ENCODE peak calls at places on chromosomes 5 and 9, in eight cellular contexts. W, R, L, U, Q, F, M and G are unnamed samples.
A peak's percentile ranks its signal among the peaks of the same experiment; 100 is the strongest.

GRCh38 chr9:124675261-124676158 is 95.6 kb downstream of the NR6A1 start:
- DNase-seq in F (no peak), Q (peak; percentile 34), U (no peak), R (no peak), W (no peak), M (no peak), L (no peak), G (peak; percentile 12)

GRCh38 chr5:98796197-98796972 is 22.9 kb downstream of the RGMB start:
- DNase-seq in M (peak; percentile 56), W (peak; percentile 31), F (no peak), Q (peak; percentile 66), R (peak; percentile 90), U (peak; percentile 56), L (peak; percentile 69), G (peak; percentile 77)

GRCh38 chr5:125719681-125720676 is 703.2 kb upstream of the GRAMD2B start:
- DNase-seq in M (peak; percentile 37), R (no peak), Q (no peak), L (no peak), F (no peak), W (no peak), U (no peak), G (no peak)

GRCh38 chr5:139637438-139638089 is 10.6 kb upstream of the CXXC5 start:
- DNase-seq in R (peak; percentile 78), F (no peak), W (peak; percentile 82), L (peak; percentile 88), M (peak; percentile 75), U (no peak), Q (peak; percentile 84), G (peak; percentile 93)

GRCh38 chr5:171272996-171273970 is 35.8 kb upstream of the TLX3 start:
- DNase-seq in L (peak; percentile 41), W (no peak), U (no peak), R (peak; percentile 60), Q (peak; percentile 6), F (no peak), M (no peak), G (peak; percentile 59)

GRCh38 chr9:4985376-4986266 is 549 bp downstream of the JAK2 start:
- DNase-seq in F (no peak), W (peak; percentile 49), M (peak; percentile 15), U (peak; percentile 19), R (peak; percentile 49), L (peak; percentile 18), Q (peak; percentile 75), G (peak; percentile 100)

GRCh38 chr9:136662326-136662655 is 425 bp upstream of the EGFL7 start:
- DNase-seq in L (no peak), R (no peak), F (no peak), W (no peak), M (no peak), U (no peak), Q (no peak), G (no peak)

GRCh38 chr9:13171261-13171660 is 108.2 kb downstream of the MPDZ start:
- DNase-seq in L (no peak), Q (no peak), F (no peak), W (no peak), M (no peak), R (no peak), U (no peak), G (peak; percentile 87)

GRCh38 chr5:170113517-170113891 is 7.8 kb downstream of the FOXI1 start:
- DNase-seq in Q (peak; percentile 48), M (no peak), L (no peak), R (no peak), W (no peak), U (no peak), F (no peak), G (peak; percentile 33)

GRCh38 chr5:81579525-81579924 is 171.4 kb downstream of the SSBP2 start:
- DNase-seq in F (no peak), L (no peak), R (no peak), Q (peak; percentile 67), M (no peak), U (no peak), W (no peak), G (peak; percentile 68)

GRCh38 chr5:55988979-55989612 is 5.7 kb downstream of the IL6ST start:
- DNase-seq in R (no peak), F (no peak), L (no peak), W (no peak), M (no peak), U (no peak), Q (no peak), G (no peak)

GRCh38 chr9:89378541-89378940 is 60.2 kb downstream of the SECISBP2 start:
- DNase-seq in M (no peak), F (no peak), W (no peak), U (no peak), R (no peak), L (no peak), Q (no peak), G (no peak)

GRCh38 chr5:163938595-163938994 is 433.2 kb downstream of the MAT2B start:
- DNase-seq in U (no peak), W (no peak), L (no peak), Q (peak; percentile 32), R (no peak), M (no peak), F (no peak), G (peak; percentile 38)

GRCh38 chr9:34139477-34140146 is 13.1 kb upstream of the DCAF12 start:
- DNase-seq in R (peak; percentile 64), M (no peak), W (no peak), Q (peak; percentile 63), U (peak; percentile 45), F (peak; percentile 53), L (no peak), G (peak; percentile 86)

GRCh38 chr5:1441166-1441865 is 3.9 kb downstream of the SLC6A3 start:
- DNase-seq in L (no peak), W (no peak), U (no peak), Q (no peak), M (no peak), R (no peak), F (no peak), G (no peak)

GRCh38 chr9:132539071-132539470 is 43.3 kb upstream of the BARHL1 start:
- DNase-seq in W (no peak), U (no peak), R (no peak), M (no peak), F (no peak), L (no peak), Q (no peak), G (no peak)

GRCh38 chr9:121851641-121852091 is 200.2 kb downstream of the DAB2IP start:
- DNase-seq in F (no peak), U (no peak), W (peak; percentile 87), M (no peak), Q (no peak), R (no peak), L (no peak), G (no peak)

GRCh38 chr5:107484261-107484660 is 186.5 kb downstream of the EFNA5 start:
- DNase-seq in L (no peak), M (no peak), F (no peak), R (no peak), W (no peak), U (no peak), Q (no peak), G (no peak)

GRCh38 chr9:115520626-115521025 is 402.7 kb upstream of the TNC start:
- DNase-seq in Q (no peak), R (no peak), F (no peak), U (no peak), W (no peak), L (no peak), M (no peak), G (no peak)

GRCh38 chr5:114360816-114361723 is 800 bp upstream of the KCNN2 start:
- DNase-seq in M (peak; percentile 69), Q (peak; percentile 15), W (peak; percentile 20), R (no peak), F (no peak), U (peak; percentile 4), L (peak; percentile 83), G (no peak)

GRCh38 chr5:128649183-128649582 is 111.1 kb upstream of the FBN2 start:
- DNase-seq in U (no peak), W (no peak), L (no peak), M (no peak), Q (no peak), F (no peak), R (no peak), G (no peak)

GRCh38 chr5:170519500-170519899 is 15.7 kb downstream of the KCNIP1 start:
- DNase-seq in Q (no peak), R (no peak), U (no peak), L (no peak), W (no peak), F (no peak), M (no peak), G (no peak)

GRCh38 chr5:140833993-140834392 is at the start of gene PCDHA7:
- DNase-seq in Q (no peak), U (no peak), R (no peak), F (no peak), W (no peak), M (no peak), L (no peak), G (peak; percentile 2)

GRCh38 chr5:6762116-6762515 is 48.9 kb downstream of the TENT4A start:
- DNase-seq in L (no peak), M (no peak), R (no peak), Q (no peak), U (no peak), W (no peak), F (no peak), G (no peak)

GRCh38 chr9:91198405-91198804 is 163.3 kb downstream of the AUH start:
- DNase-seq in L (no peak), U (no peak), R (no peak), F (no peak), W (no peak), M (no peak), Q (no peak), G (no peak)

GRCh38 chr5:96180684-96181083 is 219.0 kb upstream of the ELL2 start:
- DNase-seq in Q (no peak), R (no peak), U (no peak), L (no peak), M (no peak), F (no peak), W (no peak), G (no peak)

GRCh38 chr9:5764130-5764868 is 68.6 kb downstream of the ERMP1 start:
- DNase-seq in M (no peak), W (no peak), L (peak; percentile 46), F (no peak), Q (no peak), U (no peak), R (no peak), G (no peak)

GRCh38 chr9:114549677-114550330 is 37.8 kb upstream of the ATP6V1G1 start:
- DNase-seq in R (peak; percentile 15), W (no peak), L (no peak), M (no peak), F (no peak), Q (no peak), U (no peak), G (no peak)

GRCh38 chr9:5815421-5815820 is 17.5 kb downstream of the ERMP1 start:
- DNase-seq in L (no peak), R (peak; percentile 62), F (no peak), M (no peak), W (no peak), U (no peak), Q (no peak), G (no peak)

GRCh38 chr9:131107760-131108159 is 11.4 kb downstream of the AIF1L start:
- DNase-seq in W (no peak), M (no peak), Q (no peak), F (no peak), U (no peak), L (peak; percentile 5), R (no peak), G (no peak)

GRCh38 chr5:59540366-59540765 is 353.2 kb downstream of the PDE4D start:
- DNase-seq in W (no peak), R (no peak), Q (no peak), L (no peak), U (no peak), M (no peak), F (no peak), G (no peak)

GRCh38 chr9:97632406-97632991 is 669 bp downstream of the TSTD2 start:
- DNase-seq in L (no peak), Q (no peak), W (peak; percentile 71), U (no peak), F (no peak), M (peak; percentile 50), R (no peak), G (peak; percentile 93)

GRCh38 chr9:2655411-2655901 is 33.9 kb downstream of the VLDLR start:
- DNase-seq in R (peak; percentile 84), W (no peak), L (peak; percentile 29), U (peak; percentile 49), Q (peak; percentile 8), F (peak; percentile 36), M (no peak), G (no peak)

GRCh38 chr5:15510816-15511215 is 10.8 kb downstream of the FBXL7 start:
- DNase-seq in U (no peak), L (no peak), R (peak; percentile 12), W (no peak), M (no peak), F (no peak), Q (no peak), G (no peak)